ENCODE peak calls at places on chromosomes 3 and 15, in ten cellular contexts. H is sciatic nerve; T is nucleus accumbens; Z is AML-193; U is activated CD4-positive, alpha-beta T cell treated with anti-CD3 and anti-CD28 coated beads for 48 hours; P is stimulated activated CD4-positive, alpha-beta T cell treated with anti-CD3 and anti-CD28 coated beads, Interleukin-1b, Interleukin-23, amount 100 ng/mL, for 1 hour; J is RCC 7860; N is pons; I is fibroblast of mammary gland; C is heart right ventricle. Y is an unnamed sample.

GRCh38 chr3:138768126-138768525 is 66.6 kb downstream of the PIK3CB start:
- DNase-seq in P (no peak), N (no peak), J (no peak), T (no peak), Z (no peak), C (no peak), U (peak; percentile 7), I (no peak), H (no peak), Y (no peak)

GRCh38 chr3:22980346-22980745 is 222.8 kb upstream of the UBE2E2 start:
- DNase-seq in U (no peak), N (no peak), C (no peak), H (no peak), I (no peak), T (no peak), J (no peak), P (no peak), Z (no peak), Y (no peak)

GRCh38 chr3:56612146-56612545 is 55.2 kb downstream of the CCDC66 start:
- DNase-seq in C (no peak), P (no peak), T (no peak), U (no peak), N (no peak), I (no peak), H (no peak), Z (no peak), J (no peak), Y (no peak)

GRCh38 chr3:161648071-161648470 is 151.5 kb downstream of the OTOL1 start:
- DNase-seq in H (no peak), N (no peak), Z (no peak), P (no peak), J (no peak), I (no peak), C (no peak), T (no peak), U (no peak), Y (no peak)

GRCh38 chr3:182252802-182253201 is 540.5 kb upstream of the ATP11B start:
- DNase-seq in N (no peak), P (no peak), J (no peak), T (no peak), U (no peak), I (no peak), H (no peak), Z (no peak), C (no peak), Y (no peak)

GRCh38 chr15:93246266-93247242 is 157.5 kb upstream of the RGMA start:
- DNase-seq in Z (no peak), N (no peak), H (no peak), I (no peak), P (no peak), J (no peak), C (no peak), T (no peak), U (no peak), Y (no peak)

GRCh38 chr15:45425135-45425534 is 46.8 kb upstream of the GATM start:
- DNase-seq in H (no peak), N (no peak), Z (peak; percentile 20), J (peak; percentile 54), U (no peak), I (peak; percentile 36), P (no peak), C (no peak), T (no peak), Y (no peak)

GRCh38 chr3:114902691-114903101 is 244.4 kb downstream of the ZBTB20 start:
- DNase-seq in H (no peak), T (no peak), N (no peak), Z (no peak), C (no peak), J (peak; percentile 60), U (no peak), I (no peak), P (no peak), Y (no peak)

GRCh38 chr3:14948609-14949038 is 1.2 kb downstream of the NR2C2 start:
- DNase-seq in J (no peak), H (no peak), C (no peak), U (no peak), P (no peak), I (peak; percentile 8), T (no peak), Z (no peak), N (no peak), Y (no peak)

GRCh38 chr3:41103200-41103599 is 96.1 kb upstream of the CTNNB1 start:
- DNase-seq in T (no peak), C (no peak), J (no peak), I (no peak), P (no peak), H (no peak), U (no peak), N (no peak), Z (no peak), Y (no peak)

GRCh38 chr15:100187677-100188076 is 154.1 kb downstream of the ADAMTS17 start:
- DNase-seq in J (no peak), P (no peak), T (no peak), N (no peak), Z (no peak), U (no peak), C (no peak), I (no peak), H (peak; percentile 31), Y (peak; percentile 45)

Y was measured in coronary artery.